ENCODE peak calls at places on chromosomes 16 and 17, in seven cellular contexts. N, O, V, I, S, F and G are unnamed samples.

GRCh38 chr17:74852237-74853047 is 7.2 kb downstream of the GRIN2C start:
- DNase-seq in O (no peak), N (no peak), F (no peak), S (no peak), I (no peak), V (no peak), G (peak; percentile 52)

GRCh38 chr16:47060596-47060995 is 83.1 kb downstream of the NETO2 start:
- DNase-seq in I (no peak), N (no peak), O (no peak), F (no peak), S (no peak), V (no peak), G (no peak)

GRCh38 chr17:28335959-28336871 is 654 bp downstream of the TNFAIP1 start:
- DNase-seq in O (no peak), S (peak; percentile 42), N (no peak), V (peak; percentile 10), F (peak; percentile 71), I (peak; percentile 18), G (peak; percentile 56)

GRCh38 chr17:40815381-40815780 is 7.0 kb downstream of the KRT10 start:
- DNase-seq in I (no peak), N (no peak), F (no peak), O (no peak), V (no peak), S (no peak), G (no peak)

GRCh38 chr17:56774650-56775049 is 59.1 kb downstream of the C17orf67 start:
- DNase-seq in O (no peak), N (no peak), I (no peak), F (no peak), V (no peak), S (peak; percentile 69), G (no peak)

GRCh38 chr16:77062878-77063566 is 128.0 kb upstream of the MON1B start:
- DNase-seq in S (no peak), V (no peak), N (no peak), F (no peak), I (no peak), O (no peak), G (no peak)

GRCh38 chr17:33169580-33170285 is 123.4 kb downstream of the ASIC2 start:
- DNase-seq in S (no peak), N (no peak), O (no peak), V (no peak), F (peak; percentile 3), I (no peak), G (no peak)

GRCh38 chr16:71474864-71475263 is 12.8 kb upstream of the ZNF23 start:
- DNase-seq in S (no peak), F (peak; percentile 78), I (no peak), V (no peak), N (no peak), O (no peak), G (no peak)

GRCh38 chr17:20095366-20096080 is 86.4 kb downstream of the SPECC1 start:
- DNase-seq in N (no peak), I (peak; percentile 51), F (peak; percentile 34), O (peak; percentile 62), S (peak; percentile 45), V (no peak), G (peak; percentile 76)

GRCh38 chr16:17469011-17469741 is 1.6 kb downstream of the XYLT1 start:
- DNase-seq in O (no peak), S (peak; percentile 36), F (peak; percentile 53), V (peak; percentile 14), I (no peak), N (no peak), G (peak; percentile 24)
- TF ChIP-seq CTCF in O (no peak), S (no peak), F (no peak), V (no peak), I (no peak), N (no peak), G (no peak)

GRCh38 chr16:5056347-5056746 is 9.4 kb downstream of the C16orf89 start:
- DNase-seq in O (no peak), F (no peak), V (peak; percentile 53), I (peak; percentile 33), N (peak; percentile 26), S (peak; percentile 77), G (peak; percentile 57)

GRCh38 chr16:5060073-5060641 is 5.6 kb downstream of the C16orf89 start:
- DNase-seq in I (no peak), N (no peak), F (no peak), S (no peak), O (no peak), V (no peak), G (no peak)

GRCh38 chr16:5059386-5060072 is 6.2 kb downstream of the C16orf89 start:
- DNase-seq in N (no peak), F (no peak), V (no peak), S (no peak), O (no peak), I (no peak), G (no peak)

GRCh38 chr16:5054876-5055865 is 10.6 kb downstream of the C16orf89 start:
- DNase-seq in O (no peak), F (no peak), N (peak; percentile 41), S (no peak), I (no peak), V (no peak), G (no peak)

DNA sequence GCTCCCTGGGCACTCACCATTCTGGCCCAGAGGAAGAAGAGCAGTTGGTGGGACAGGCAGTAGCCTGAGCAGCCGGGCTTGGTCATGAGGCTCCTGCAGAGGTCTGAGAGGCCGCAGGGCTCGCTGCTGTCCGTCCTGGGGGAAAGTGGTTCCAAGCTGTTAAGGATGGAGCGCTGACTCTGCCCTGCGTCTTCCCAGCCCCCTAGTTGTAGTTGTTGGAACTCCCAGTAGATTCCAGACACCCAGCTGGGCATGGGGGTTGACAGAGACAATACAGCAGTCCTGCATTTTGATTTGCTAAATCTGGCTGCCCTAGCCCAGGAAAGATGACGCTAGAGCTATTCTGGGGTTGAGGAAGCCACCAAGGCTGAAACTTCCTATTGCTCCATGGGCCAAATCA is 7.3 kb downstream of the C16orf89 start:
- DNase-seq in O (no peak), V (no peak), I (peak; percentile 23), N (no peak), S (no peak), F (no peak), G (peak; percentile 49)
- TF ChIP-seq CTCF in O (no peak), V (no peak), I (peak; percentile 42), N (no peak), S (peak; percentile 1), F (no peak), G (peak; percentile 36)

GRCh38 chr17:59310263-59310920 is 21.1 kb upstream of the YPEL2 start:
- DNase-seq in O (no peak), I (no peak), N (no peak), V (no peak), S (no peak), F (no peak), G (no peak)

GRCh38 chr17:59311051-59311468 is 20.4 kb upstream of the YPEL2 start:
- DNase-seq in V (peak; percentile 64), I (peak; percentile 34), O (no peak), N (no peak), S (peak; percentile 71), F (peak; percentile 69), G (peak; percentile 19)
- TF ChIP-seq CTCF in V (peak; percentile 89), I (peak; percentile 92), O (peak; percentile 76), N (peak; percentile 61), S (peak; percentile 59), F (peak; percentile 74), G (peak; percentile 63)

DNA sequence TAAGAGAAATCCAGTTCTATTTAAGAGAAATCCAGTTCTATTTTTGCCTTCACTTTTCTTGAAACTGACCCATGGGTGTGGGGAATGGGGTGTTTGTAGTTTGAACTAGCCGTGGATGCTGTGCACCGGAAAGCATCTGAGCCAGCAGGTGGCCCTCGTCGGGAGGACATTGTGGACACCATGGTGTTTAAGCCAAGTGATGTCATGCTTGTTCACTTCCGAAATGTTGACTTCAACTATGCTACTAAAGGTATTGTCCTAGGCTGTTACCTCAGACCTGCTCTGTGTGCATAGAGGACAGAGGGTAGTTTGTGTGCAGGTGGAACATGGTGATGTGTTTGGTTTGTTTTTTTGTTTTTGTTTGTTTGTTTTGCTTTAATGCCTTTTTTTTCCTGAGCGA is 3.3 kb downstream of the ATXN2L start:
- DNase-seq in O (no peak), V (no peak), F (no peak), I (no peak), S (no peak), N (no peak), G (no peak)
- TF ChIP-seq CTCF in O (no peak), V (no peak), F (no peak), I (no peak), S (no peak), N (no peak), G (no peak)

GRCh38 chr16:10317425-10318001 is 68.3 kb upstream of the ATF7IP2 start:
- DNase-seq in N (no peak), O (no peak), V (no peak), F (no peak), I (no peak), S (no peak), G (no peak)

GRCh38 chr16:10312784-10313724 is 72.8 kb upstream of the ATF7IP2 start:
- DNase-seq in F (no peak), N (no peak), V (no peak), I (no peak), S (no peak), O (no peak), G (no peak)

GRCh38 chr16:10314317-10314716 is 71.5 kb upstream of the ATF7IP2 start:
- DNase-seq in V (no peak), F (no peak), S (no peak), O (no peak), N (no peak), I (no peak), G (no peak)

GRCh38 chr16:10312023-10312422 is 73.8 kb upstream of the ATF7IP2 start:
- DNase-seq in V (no peak), O (no peak), F (no peak), S (no peak), N (no peak), I (no peak), G (no peak)

GRCh38 chr16:10314811-10315210 is 71.0 kb upstream of the ATF7IP2 start:
- DNase-seq in S (peak; percentile 35), V (no peak), N (no peak), I (no peak), O (no peak), F (no peak), G (no peak)
- TF ChIP-seq CTCF in S (no peak), V (no peak), N (no peak), I (no peak), O (no peak), F (no peak), G (no peak)

GRCh38 chr16:53498984-53499383 is 4.0 kb downstream of the AKTIP start:
- DNase-seq in I (no peak), O (no peak), S (no peak), F (no peak), N (no peak), V (no peak), G (no peak)

GRCh38 chr16:53492499-53492898 is 10.5 kb downstream of the AKTIP start:
- DNase-seq in S (no peak), V (no peak), O (no peak), I (no peak), N (no peak), F (no peak), G (no peak)

GRCh38 chr16:53489754-53490153 is 13.3 kb downstream of the AKTIP start:
- DNase-seq in V (no peak), N (no peak), F (no peak), I (no peak), S (no peak), O (no peak), G (no peak)

GRCh38 chr16:53495325-53495724 is 7.7 kb downstream of the AKTIP start:
- DNase-seq in F (no peak), V (no peak), S (no peak), N (no peak), I (no peak), O (no peak), G (no peak)
- TF ChIP-seq CTCF in F (no peak), V (no peak), S (no peak), N (no peak), I (no peak), O (no peak), G (no peak)

GRCh38 chr16:30934827-30935557 is 11.6 kb downstream of the FBXL19 start:
- DNase-seq in V (peak; percentile 64), N (no peak), O (no peak), I (peak; percentile 45), F (peak; percentile 45), S (peak; percentile 71), G (peak; percentile 76)
- TF ChIP-seq CTCF in V (peak; percentile 70), N (peak; percentile 20), O (peak; percentile 30), I (peak; percentile 54), F (peak; percentile 60), S (peak; percentile 73), G (peak; percentile 49)